ENCODE peak calls at places on chromosomes 1 and 21, in nine cellular contexts. L is NCI-H774; A is stimulated activated CD4-positive, alpha-beta T cell treated with anti-CD3 and anti-CD28 coated beads, TNF-alpha, amount 100 ng/mL, for 24 hours; Q is EH; Y is stimulated activated CD8-positive, alpha-beta memory T cell treated with anti-CD3 and anti-CD28 coated beads, Interleukin-15, amount 100 ng/mL, for 1 hour; X is activated CD4-positive, alpha-beta T cell treated with anti-CD3 and anti-CD28 coated beads, Interleukin-2, amount 10 ng/mL, durations not matched to agents 7 days and 5 days; B is A549; J is NCI-H2081; E is epithelial cell of esophagus. P is an unnamed sample.

GRCh38 chr21:25639922-25640670 is 1.0 kb downstream of the JAM2 start:
- DNase-seq in L (no peak), A (no peak), Q (no peak), Y (no peak), X (no peak), B (no peak), J (no peak), E (no peak), P (no peak)

GRCh38 chr1:183278736-183279591 is 92.9 kb downstream of the LAMC2 start:
- DNase-seq in L (no peak), A (no peak), Q (peak; percentile 98), Y (no peak), X (no peak), B (no peak), J (no peak), E (peak; percentile 94), P (no peak)

GRCh38 chr1:106768077-106768476 is 288.4 kb upstream of the PRMT6 start:
- DNase-seq in L (no peak), A (no peak), Q (no peak), Y (no peak), X (no peak), B (no peak), J (no peak), E (peak; percentile 0), P (no peak)

GRCh38 chr1:58864654-58865053 is 80.8 kb upstream of the JUN start:
- DNase-seq in L (no peak), A (no peak), Q (no peak), Y (no peak), X (no peak), B (no peak), J (peak; percentile 48), E (no peak), P (no peak)

GRCh38 chr1:63352736-63353135 is 14.7 kb upstream of the ALG6 start:
- DNase-seq in L (no peak), A (no peak), Q (no peak), Y (no peak), X (no peak), B (no peak), J (no peak), E (no peak), P (no peak)

GRCh38 chr1:105386489-105386888 is 1636.8 kb downstream of the AMY1C start:
- DNase-seq in L (no peak), A (no peak), Q (no peak), Y (no peak), X (no peak), B (no peak), J (no peak), E (no peak), P (no peak)

GRCh38 chr1:9207715-9208114 is 26.9 kb upstream of the H6PD start:
- DNase-seq in L (no peak), A (no peak), Q (peak; percentile 70), Y (no peak), X (no peak), B (no peak), J (no peak), E (no peak), P (no peak)

GRCh38 chr1:10019561-10019960 is 13.2 kb upstream of the UBE4B start:
- DNase-seq in L (no peak), A (no peak), Q (peak; percentile 29), Y (no peak), X (no peak), B (no peak), J (no peak), E (no peak), P (no peak)

GRCh38 chr1:6587261-6588005 is 7.6 kb downstream of the ZBTB48 start:
- DNase-seq in L (no peak), A (no peak), Q (no peak), Y (no peak), X (no peak), B (no peak), J (peak; percentile 38), E (peak; percentile 50), P (no peak)

GRCh38 chr1:70707214-70707613 is 296.1 kb downstream of the CTH start:
- DNase-seq in L (no peak), A (no peak), Q (no peak), Y (no peak), X (no peak), B (no peak), J (no peak), E (no peak), P (no peak)

GRCh38 chr1:5990913-5991783 is 1.1 kb downstream of the NPHP4 start:
- DNase-seq in L (no peak), A (no peak), Q (peak; percentile 36), Y (no peak), X (peak; percentile 44), B (no peak), J (no peak), E (peak; percentile 34), P (peak; percentile 73)

GRCh38 chr21:25809013-25809412 is 74.2 kb downstream of the GABPA start:
- DNase-seq in L (no peak), A (no peak), Q (peak; percentile 42), Y (no peak), X (no peak), B (no peak), J (no peak), E (peak; percentile 73), P (no peak)

GRCh38 chr1:241645199-241645598 is 5.0 kb upstream of the CHML start:
- DNase-seq in L (no peak), A (no peak), Q (peak; percentile 12), Y (no peak), X (no peak), B (no peak), J (no peak), E (no peak), P (no peak)

GRCh38 chr1:211259596-211260126 is 495 bp downstream of the RCOR3 start:
- DNase-seq in L (peak; percentile 65), A (no peak), Q (no peak), Y (peak; percentile 14), X (no peak), B (peak; percentile 31), J (peak; percentile 82), E (no peak), P (peak; percentile 42)